ENCODE peak calls at places on chromosome 6, in five cellular contexts. One of them, this sample, is unnamed.

GRCh38 chr6:82785206-82785605 is 280.4 kb downstream of the UBE3D start:
- DNase-seq in right lobe of liver: no peak
- DNase-seq in activated naive CD8-positive, alpha-beta T cell treated with anti-CD3 and anti-CD28 coated beads for 36 hours: no peak
- DNase-seq in effector CD4-positive, alpha-beta T cell: no peak
- DNase-seq in cardiac muscle cell: no peak
- DNase-seq in this sample: no peak

GRCh38 chr6:139895205-139895793 is 520.9 kb upstream of the CITED2 start:
- DNase-seq in right lobe of liver: no peak
- DNase-seq in activated naive CD8-positive, alpha-beta T cell treated with anti-CD3 and anti-CD28 coated beads for 36 hours: no peak
- DNase-seq in effector CD4-positive, alpha-beta T cell: no peak
- DNase-seq in cardiac muscle cell: peak; percentile 25
- DNase-seq in this sample: no peak

GRCh38 chr6:16450285-16450684 is 211.9 kb downstream of the GMPR start:
- DNase-seq in right lobe of liver: no peak
- DNase-seq in activated naive CD8-positive, alpha-beta T cell treated with anti-CD3 and anti-CD28 coated beads for 36 hours: no peak
- DNase-seq in effector CD4-positive, alpha-beta T cell: no peak
- DNase-seq in cardiac muscle cell: peak; percentile 74
- DNase-seq in this sample: no peak

GRCh38 chr6:44779130-44779826 is 391.8 kb downstream of the CDC5L start:
- DNase-seq in right lobe of liver: no peak
- DNase-seq in activated naive CD8-positive, alpha-beta T cell treated with anti-CD3 and anti-CD28 coated beads for 36 hours: no peak
- DNase-seq in effector CD4-positive, alpha-beta T cell: no peak
- DNase-seq in cardiac muscle cell: no peak
- DNase-seq in this sample: peak; percentile 36

GRCh38 chr6:129860901-129861665 is at the start of gene TMEM244:
- DNase-seq in right lobe of liver: no peak
- DNase-seq in activated naive CD8-positive, alpha-beta T cell treated with anti-CD3 and anti-CD28 coated beads for 36 hours: no peak
- DNase-seq in effector CD4-positive, alpha-beta T cell: no peak
- DNase-seq in cardiac muscle cell: no peak
- DNase-seq in this sample: no peak

GRCh38 chr6:170107606-170108222 is 183.2 kb downstream of the DLL1 start:
- DNase-seq in right lobe of liver: peak; percentile 23
- DNase-seq in activated naive CD8-positive, alpha-beta T cell treated with anti-CD3 and anti-CD28 coated beads for 36 hours: no peak
- DNase-seq in effector CD4-positive, alpha-beta T cell: no peak
- DNase-seq in cardiac muscle cell: no peak
- DNase-seq in this sample: no peak

GRCh38 chr6:144265390-144265789 is 19.7 kb upstream of the UTRN start:
- DNase-seq in right lobe of liver: no peak
- DNase-seq in activated naive CD8-positive, alpha-beta T cell treated with anti-CD3 and anti-CD28 coated beads for 36 hours: no peak
- DNase-seq in effector CD4-positive, alpha-beta T cell: no peak
- DNase-seq in cardiac muscle cell: peak; percentile 86
- DNase-seq in this sample: peak; percentile 35

GRCh38 chr6:12751694-12752304 is 35.2 kb downstream of the PHACTR1 start:
- DNase-seq in right lobe of liver: peak; percentile 66
- DNase-seq in activated naive CD8-positive, alpha-beta T cell treated with anti-CD3 and anti-CD28 coated beads for 36 hours: peak; percentile 31
- DNase-seq in effector CD4-positive, alpha-beta T cell: no peak
- DNase-seq in cardiac muscle cell: peak; percentile 72
- DNase-seq in this sample: no peak

GRCh38 chr6:108959972-108960582 is 111.9 kb downstream of the ARMC2 start:
- DNase-seq in right lobe of liver: no peak
- DNase-seq in activated naive CD8-positive, alpha-beta T cell treated with anti-CD3 and anti-CD28 coated beads for 36 hours: no peak
- DNase-seq in effector CD4-positive, alpha-beta T cell: no peak
- DNase-seq in cardiac muscle cell: no peak
- DNase-seq in this sample: no peak

GRCh38 chr6:131053546-131054240 is 9.4 kb downstream of the EPB41L2 start:
- DNase-seq in right lobe of liver: no peak
- DNase-seq in activated naive CD8-positive, alpha-beta T cell treated with anti-CD3 and anti-CD28 coated beads for 36 hours: no peak
- DNase-seq in effector CD4-positive, alpha-beta T cell: no peak
- DNase-seq in cardiac muscle cell: no peak
- DNase-seq in this sample: no peak

GRCh38 chr6:7594579-7595125 is 4.7 kb downstream of the SNRNP48 start:
- DNase-seq in right lobe of liver: no peak
- DNase-seq in activated naive CD8-positive, alpha-beta T cell treated with anti-CD3 and anti-CD28 coated beads for 36 hours: no peak
- DNase-seq in effector CD4-positive, alpha-beta T cell: no peak
- DNase-seq in cardiac muscle cell: peak; percentile 23
- DNase-seq in this sample: no peak

GRCh38 chr6:124298682-124299081 is 495.0 kb downstream of the NKAIN2 start:
- DNase-seq in right lobe of liver: no peak
- DNase-seq in activated naive CD8-positive, alpha-beta T cell treated with anti-CD3 and anti-CD28 coated beads for 36 hours: no peak
- DNase-seq in effector CD4-positive, alpha-beta T cell: no peak
- DNase-seq in cardiac muscle cell: no peak
- DNase-seq in this sample: no peak

GRCh38 chr6:111871207-111871606 is 2.0 kb downstream of the FYN start:
- DNase-seq in right lobe of liver: no peak
- DNase-seq in activated naive CD8-positive, alpha-beta T cell treated with anti-CD3 and anti-CD28 coated beads for 36 hours: peak; percentile 58
- DNase-seq in effector CD4-positive, alpha-beta T cell: peak; percentile 24
- DNase-seq in cardiac muscle cell: no peak
- DNase-seq in this sample: peak; percentile 21

GRCh38 chr6:158020811-158021210 is 39.1 kb downstream of the SYNJ2 start:
- DNase-seq in right lobe of liver: no peak
- DNase-seq in activated naive CD8-positive, alpha-beta T cell treated with anti-CD3 and anti-CD28 coated beads for 36 hours: no peak
- DNase-seq in effector CD4-positive, alpha-beta T cell: no peak
- DNase-seq in cardiac muscle cell: no peak
- DNase-seq in this sample: no peak

GRCh38 chr6:132790450-132790849 is 8.0 kb downstream of the SLC18B1 start:
- DNase-seq in right lobe of liver: no peak
- DNase-seq in activated naive CD8-positive, alpha-beta T cell treated with anti-CD3 and anti-CD28 coated beads for 36 hours: no peak
- DNase-seq in effector CD4-positive, alpha-beta T cell: no peak
- DNase-seq in cardiac muscle cell: peak; percentile 5
- DNase-seq in this sample: no peak

GRCh38 chr6:106997392-106998257 is 23.1 kb upstream of the CD24 start:
- DNase-seq in right lobe of liver: peak; percentile 61
- DNase-seq in activated naive CD8-positive, alpha-beta T cell treated with anti-CD3 and anti-CD28 coated beads for 36 hours: peak; percentile 43
- DNase-seq in effector CD4-positive, alpha-beta T cell: peak; percentile 13
- DNase-seq in cardiac muscle cell: peak; percentile 69
- DNase-seq in this sample: peak; percentile 53

GRCh38 chr6:161882196-161882595 is 608.3 kb upstream of the AGPAT4 start:
- DNase-seq in right lobe of liver: no peak
- DNase-seq in activated naive CD8-positive, alpha-beta T cell treated with anti-CD3 and anti-CD28 coated beads for 36 hours: no peak
- DNase-seq in effector CD4-positive, alpha-beta T cell: no peak
- DNase-seq in cardiac muscle cell: no peak
- DNase-seq in this sample: no peak

GRCh38 chr6:167683028-167683862 is 143.5 kb upstream of the AFDN start:
- DNase-seq in right lobe of liver: peak; percentile 74
- DNase-seq in activated naive CD8-positive, alpha-beta T cell treated with anti-CD3 and anti-CD28 coated beads for 36 hours: no peak
- DNase-seq in effector CD4-positive, alpha-beta T cell: no peak
- DNase-seq in cardiac muscle cell: peak; percentile 96
- DNase-seq in this sample: no peak

GRCh38 chr6:31528821-31529328 is at the start of gene MCCD1:
- DNase-seq in right lobe of liver: no peak
- DNase-seq in activated naive CD8-positive, alpha-beta T cell treated with anti-CD3 and anti-CD28 coated beads for 36 hours: no peak
- DNase-seq in effector CD4-positive, alpha-beta T cell: no peak
- DNase-seq in cardiac muscle cell: no peak
- DNase-seq in this sample: no peak

GRCh38 chr6:13304580-13305255 is 23.6 kb downstream of the TBC1D7 start:
- DNase-seq in right lobe of liver: no peak
- DNase-seq in activated naive CD8-positive, alpha-beta T cell treated with anti-CD3 and anti-CD28 coated beads for 36 hours: no peak
- DNase-seq in effector CD4-positive, alpha-beta T cell: no peak
- DNase-seq in cardiac muscle cell: peak; percentile 38
- DNase-seq in this sample: no peak

GRCh38 chr6:157030756-157031155 is 253.6 kb downstream of the ARID1B start:
- DNase-seq in right lobe of liver: no peak
- DNase-seq in activated naive CD8-positive, alpha-beta T cell treated with anti-CD3 and anti-CD28 coated beads for 36 hours: no peak
- DNase-seq in effector CD4-positive, alpha-beta T cell: no peak
- DNase-seq in cardiac muscle cell: no peak
- DNase-seq in this sample: no peak

GRCh38 chr6:128277379-128277778 is 243.0 kb downstream of the PTPRK start:
- DNase-seq in right lobe of liver: no peak
- DNase-seq in activated naive CD8-positive, alpha-beta T cell treated with anti-CD3 and anti-CD28 coated beads for 36 hours: no peak
- DNase-seq in effector CD4-positive, alpha-beta T cell: no peak
- DNase-seq in cardiac muscle cell: no peak
- DNase-seq in this sample: no peak

GRCh38 chr6:137728386-137729349 is 138.4 kb upstream of the TNFAIP3 start:
- DNase-seq in right lobe of liver: no peak
- DNase-seq in activated naive CD8-positive, alpha-beta T cell treated with anti-CD3 and anti-CD28 coated beads for 36 hours: no peak
- DNase-seq in effector CD4-positive, alpha-beta T cell: no peak
- DNase-seq in cardiac muscle cell: peak; percentile 96
- DNase-seq in this sample: no peak

GRCh38 chr6:7216941-7217621 is 95.9 kb downstream of the SSR1 start:
- DNase-seq in right lobe of liver: peak; percentile 88
- DNase-seq in activated naive CD8-positive, alpha-beta T cell treated with anti-CD3 and anti-CD28 coated beads for 36 hours: no peak
- DNase-seq in effector CD4-positive, alpha-beta T cell: no peak
- DNase-seq in cardiac muscle cell: no peak
- DNase-seq in this sample: no peak

This sample was measured in stimulated activated naive B cell treated with anti-CD40 and anti-IgM and Interleukin-4, amounts not matched to agents 10 μg/mL and 1 μg/mL and 100 μg/mL, for 72 hours.